ENCODE peak calls at places on chromosome 9, in seven cellular contexts. One of them, this sample, is unnamed.

GRCh38 chr9:69975681-69976080 is 68.0 kb upstream of the MAMDC2 start:
- DNase-seq in RWPE1: no peak
- DNase-seq in lower lobe of right lung: no peak
- DNase-seq in WTC11: no peak
- DNase-seq in fibroblast of lung: peak
- DNase-seq in bronchial epithelial cell: no peak
- DNase-seq in Panc1: no peak
- DNase-seq in this sample: no peak

GRCh38 chr9:135774794-135775525 is 73.0 kb downstream of the KCNT1 start:
- DNase-seq in bronchial epithelial cell: no peak
- DNase-seq in fibroblast of lung: no peak
- DNase-seq in Panc1: no peak
- DNase-seq in RWPE1: no peak
- DNase-seq in lower lobe of right lung: no peak
- DNase-seq in WTC11: no peak
- DNase-seq in this sample: no peak

GRCh38 chr9:15079989-15080388 is 169.8 kb upstream of the FREM1 start:
- DNase-seq in bronchial epithelial cell: no peak
- DNase-seq in Panc1: no peak
- DNase-seq in WTC11: no peak
- DNase-seq in RWPE1: no peak
- DNase-seq in lower lobe of right lung: no peak
- DNase-seq in fibroblast of lung: no peak
- DNase-seq in this sample: no peak

GRCh38 chr9:115035872-115036612 is 81.9 kb downstream of the TNC start:
- DNase-seq in fibroblast of lung: peak
- DNase-seq in lower lobe of right lung: no peak
- DNase-seq in WTC11: no peak
- DNase-seq in Panc1: no peak
- DNase-seq in bronchial epithelial cell: peak
- DNase-seq in RWPE1: peak
- DNase-seq in this sample: no peak

GRCh38 chr9:27990524-27990923 is 417.2 kb upstream of the C9orf72 start:
- DNase-seq in bronchial epithelial cell: no peak
- DNase-seq in fibroblast of lung: no peak
- DNase-seq in Panc1: no peak
- DNase-seq in WTC11: no peak
- DNase-seq in RWPE1: no peak
- DNase-seq in lower lobe of right lung: no peak
- DNase-seq in this sample: no peak

GRCh38 chr9:16138961-16139441 is 586.2 kb downstream of the CCDC171 start:
- DNase-seq in WTC11: no peak
- DNase-seq in lower lobe of right lung: no peak
- DNase-seq in Panc1: no peak
- DNase-seq in RWPE1: no peak
- DNase-seq in fibroblast of lung: peak
- DNase-seq in bronchial epithelial cell: no peak
- DNase-seq in this sample: no peak

GRCh38 chr9:87515588-87516221 is 18.0 kb downstream of the DAPK1 start:
- DNase-seq in lower lobe of right lung: no peak
- DNase-seq in WTC11: no peak
- DNase-seq in bronchial epithelial cell: no peak
- DNase-seq in fibroblast of lung: no peak
- DNase-seq in RWPE1: no peak
- DNase-seq in Panc1: no peak
- DNase-seq in this sample: no peak

GRCh38 chr9:89477395-89477794 is 20.5 kb downstream of the SEMA4D start:
- DNase-seq in lower lobe of right lung: no peak
- DNase-seq in Panc1: no peak
- DNase-seq in bronchial epithelial cell: no peak
- DNase-seq in RWPE1: no peak
- DNase-seq in fibroblast of lung: no peak
- DNase-seq in WTC11: no peak
- DNase-seq in this sample: no peak

GRCh38 chr9:111438576-111439235 is 45.5 kb downstream of the ECPAS start:
- DNase-seq in fibroblast of lung: peak
- DNase-seq in lower lobe of right lung: no peak
- DNase-seq in bronchial epithelial cell: no peak
- DNase-seq in WTC11: no peak
- DNase-seq in RWPE1: no peak
- DNase-seq in Panc1: no peak
- DNase-seq in this sample: no peak

GRCh38 chr9:84697494-84698114 is 28.1 kb downstream of the NTRK2 start:
- DNase-seq in RWPE1: peak
- DNase-seq in fibroblast of lung: peak
- DNase-seq in WTC11: peak
- DNase-seq in lower lobe of right lung: peak
- DNase-seq in Panc1: peak
- DNase-seq in bronchial epithelial cell: peak
- DNase-seq in this sample: peak
- TF ChIP-seq CTCF in RWPE1: peak
- TF ChIP-seq CTCF in fibroblast of lung: peak
- TF ChIP-seq CTCF in WTC11: peak
- TF ChIP-seq CTCF in lower lobe of right lung: peak
- TF ChIP-seq CTCF in Panc1: peak
- TF ChIP-seq CTCF in bronchial epithelial cell: peak
- TF ChIP-seq CTCF in this sample: peak

GRCh38 chr9:38332625-38333024 is 59.9 kb upstream of the ALDH1B1 start:
- DNase-seq in RWPE1: no peak
- DNase-seq in lower lobe of right lung: no peak
- DNase-seq in bronchial epithelial cell: no peak
- DNase-seq in Panc1: no peak
- DNase-seq in fibroblast of lung: no peak
- DNase-seq in WTC11: no peak
- DNase-seq in this sample: no peak
- TF ChIP-seq CTCF in RWPE1: no peak
- TF ChIP-seq CTCF in lower lobe of right lung: no peak
- TF ChIP-seq CTCF in bronchial epithelial cell: no peak
- TF ChIP-seq CTCF in Panc1: no peak
- TF ChIP-seq CTCF in fibroblast of lung: no peak
- TF ChIP-seq CTCF in WTC11: no peak
- TF ChIP-seq CTCF in this sample: no peak

DNA sequence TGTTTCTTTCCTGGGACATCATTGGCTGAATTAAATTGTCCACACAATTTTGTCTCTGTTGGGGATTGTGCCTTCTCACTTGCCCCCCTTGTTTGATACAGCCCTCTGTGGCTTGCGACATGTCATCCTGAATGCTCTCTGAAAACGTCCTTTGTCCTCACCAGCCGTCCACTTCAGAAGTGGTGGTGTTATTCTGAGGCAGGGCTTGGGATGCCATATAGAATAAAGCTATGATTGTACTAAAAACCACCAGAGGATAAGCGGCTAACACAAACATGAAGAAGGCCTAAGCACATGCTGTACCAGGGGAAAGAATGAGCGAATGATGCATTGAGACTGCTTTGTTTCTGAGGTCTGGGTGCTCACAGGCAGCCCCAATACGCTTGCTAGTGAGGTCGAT is 3.5 kb upstream of the SNX30 start:
- DNase-seq in bronchial epithelial cell: no peak
- DNase-seq in Panc1: no peak
- DNase-seq in RWPE1: no peak
- DNase-seq in fibroblast of lung: no peak
- DNase-seq in WTC11: no peak
- DNase-seq in lower lobe of right lung: no peak
- DNase-seq in this sample: no peak
- TF ChIP-seq CTCF in bronchial epithelial cell: no peak
- TF ChIP-seq CTCF in Panc1: no peak
- TF ChIP-seq CTCF in RWPE1: no peak
- TF ChIP-seq CTCF in fibroblast of lung: no peak
- TF ChIP-seq CTCF in WTC11: no peak
- TF ChIP-seq CTCF in lower lobe of right lung: no peak
- TF ChIP-seq CTCF in this sample: no peak

GRCh38 chr9:81682177-81682576 is 7.2 kb downstream of the TLE1 start:
- DNase-seq in WTC11: no peak
- DNase-seq in lower lobe of right lung: no peak
- DNase-seq in bronchial epithelial cell: no peak
- DNase-seq in Panc1: no peak
- DNase-seq in RWPE1: no peak
- DNase-seq in fibroblast of lung: no peak
- DNase-seq in this sample: no peak
- TF ChIP-seq CTCF in WTC11: no peak
- TF ChIP-seq CTCF in lower lobe of right lung: no peak
- TF ChIP-seq CTCF in bronchial epithelial cell: no peak
- TF ChIP-seq CTCF in Panc1: no peak
- TF ChIP-seq CTCF in RWPE1: no peak
- TF ChIP-seq CTCF in fibroblast of lung: no peak
- TF ChIP-seq CTCF in this sample: no peak

DNA sequence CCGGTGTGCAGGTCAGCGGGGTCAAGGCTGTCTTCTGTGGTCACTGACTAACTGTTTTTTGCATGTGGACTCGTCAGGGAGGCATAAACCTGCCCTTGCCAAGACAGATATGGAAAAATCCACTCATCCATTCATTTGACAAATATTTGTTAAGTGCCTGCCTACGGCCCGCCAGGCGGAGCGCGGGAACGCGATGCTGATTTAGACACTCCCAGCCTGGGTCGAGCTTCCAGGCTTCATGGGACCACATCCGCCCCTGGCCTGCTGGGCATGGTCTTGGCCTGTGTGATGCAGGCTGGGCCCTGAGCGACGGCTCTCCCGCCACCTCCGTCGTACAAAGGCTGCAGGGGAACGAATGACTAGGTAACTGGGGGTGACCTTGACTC is 18.1 kb downstream of the MYMK start:
- DNase-seq in lower lobe of right lung: no peak
- DNase-seq in Panc1: peak
- DNase-seq in fibroblast of lung: peak
- DNase-seq in RWPE1: peak
- DNase-seq in bronchial epithelial cell: no peak
- DNase-seq in WTC11: no peak
- DNase-seq in this sample: no peak
- TF ChIP-seq CTCF in lower lobe of right lung: no peak
- TF ChIP-seq CTCF in Panc1: no peak
- TF ChIP-seq CTCF in fibroblast of lung: peak
- TF ChIP-seq CTCF in RWPE1: no peak
- TF ChIP-seq CTCF in bronchial epithelial cell: no peak
- TF ChIP-seq CTCF in WTC11: no peak
- TF ChIP-seq CTCF in this sample: no peak

GRCh38 chr9:127918201-127919107 is 1.6 kb upstream of the ST6GALNAC4 start:
- DNase-seq in RWPE1: no peak
- DNase-seq in lower lobe of right lung: peak
- DNase-seq in fibroblast of lung: no peak
- DNase-seq in WTC11: peak
- DNase-seq in bronchial epithelial cell: no peak
- DNase-seq in Panc1: no peak
- DNase-seq in this sample: no peak

GRCh38 chr9:127915801-127916664 is 808 bp downstream of the ST6GALNAC4 start:
- DNase-seq in WTC11: no peak
- DNase-seq in fibroblast of lung: no peak
- DNase-seq in RWPE1: no peak
- DNase-seq in Panc1: no peak
- DNase-seq in bronchial epithelial cell: no peak
- DNase-seq in lower lobe of right lung: peak
- DNase-seq in this sample: no peak

GRCh38 chr9:127917603-127918002 is 762 bp upstream of the ST6GALNAC4 start:
- DNase-seq in Panc1: no peak
- DNase-seq in WTC11: no peak
- DNase-seq in fibroblast of lung: no peak
- DNase-seq in bronchial epithelial cell: no peak
- DNase-seq in lower lobe of right lung: peak
- DNase-seq in RWPE1: no peak
- DNase-seq in this sample: no peak

GRCh38 chr9:127915325-127915752 is 1.5 kb downstream of the ST6GALNAC4 start:
- DNase-seq in Panc1: no peak
- DNase-seq in lower lobe of right lung: no peak
- DNase-seq in WTC11: no peak
- DNase-seq in fibroblast of lung: no peak
- DNase-seq in RWPE1: no peak
- DNase-seq in bronchial epithelial cell: no peak
- DNase-seq in this sample: no peak

GRCh38 chr9:127916665-127917581 is at the start of gene ST6GALNAC4:
- DNase-seq in RWPE1: peak
- DNase-seq in Panc1: no peak
- DNase-seq in bronchial epithelial cell: no peak
- DNase-seq in fibroblast of lung: peak
- DNase-seq in WTC11: peak
- DNase-seq in lower lobe of right lung: peak
- DNase-seq in this sample: peak
- TF ChIP-seq CTCF in RWPE1: no peak
- TF ChIP-seq CTCF in Panc1: no peak
- TF ChIP-seq CTCF in bronchial epithelial cell: no peak
- TF ChIP-seq CTCF in fibroblast of lung: no peak
- TF ChIP-seq CTCF in WTC11: no peak
- TF ChIP-seq CTCF in lower lobe of right lung: no peak
- TF ChIP-seq CTCF in this sample: no peak

GRCh38 chr9:36211510-36211909 is 20.8 kb downstream of the CLTA start:
- DNase-seq in fibroblast of lung: no peak
- DNase-seq in Panc1: no peak
- DNase-seq in WTC11: no peak
- DNase-seq in bronchial epithelial cell: no peak
- DNase-seq in lower lobe of right lung: no peak
- DNase-seq in RWPE1: no peak
- DNase-seq in this sample: no peak

GRCh38 chr9:36210722-36211121 is 20.0 kb downstream of the CLTA start:
- DNase-seq in fibroblast of lung: no peak
- DNase-seq in Panc1: no peak
- DNase-seq in WTC11: no peak
- DNase-seq in RWPE1: no peak
- DNase-seq in bronchial epithelial cell: no peak
- DNase-seq in lower lobe of right lung: no peak
- DNase-seq in this sample: no peak

GRCh38 chr9:36213387-36213786 is 22.7 kb downstream of the CLTA start:
- DNase-seq in Panc1: no peak
- DNase-seq in fibroblast of lung: no peak
- DNase-seq in bronchial epithelial cell: no peak
- DNase-seq in WTC11: no peak
- DNase-seq in RWPE1: no peak
- DNase-seq in lower lobe of right lung: no peak
- DNase-seq in this sample: no peak

GRCh38 chr9:36214571-36214970 is 23.9 kb downstream of the CLTA start:
- DNase-seq in bronchial epithelial cell: no peak
- DNase-seq in RWPE1: no peak
- DNase-seq in lower lobe of right lung: no peak
- DNase-seq in fibroblast of lung: peak
- DNase-seq in Panc1: no peak
- DNase-seq in WTC11: no peak
- DNase-seq in this sample: no peak

DNA sequence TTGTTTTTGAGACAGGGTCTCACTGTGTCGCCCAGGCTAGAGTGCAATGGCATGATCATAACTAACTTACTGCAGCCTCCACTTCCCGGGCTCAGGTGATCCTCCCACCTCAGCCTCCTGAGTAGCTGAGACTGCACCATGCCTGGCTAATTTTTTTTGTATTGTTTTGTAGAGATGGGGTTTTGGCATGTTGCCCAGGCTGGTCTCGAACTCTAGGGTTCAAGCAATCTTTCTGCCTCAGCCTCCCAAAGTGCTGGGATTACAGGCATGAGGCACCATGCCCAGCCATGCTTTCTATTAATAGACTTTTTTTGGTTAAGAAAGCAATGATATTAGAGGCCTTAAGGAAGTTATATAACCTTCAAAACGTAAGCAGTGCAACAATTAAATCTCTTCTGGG is 23.3 kb downstream of the CLTA start:
- DNase-seq in lower lobe of right lung: no peak
- DNase-seq in bronchial epithelial cell: no peak
- DNase-seq in Panc1: no peak
- DNase-seq in fibroblast of lung: no peak
- DNase-seq in WTC11: no peak
- DNase-seq in RWPE1: no peak
- DNase-seq in this sample: no peak
- TF ChIP-seq CTCF in lower lobe of right lung: no peak
- TF ChIP-seq CTCF in bronchial epithelial cell: no peak
- TF ChIP-seq CTCF in Panc1: no peak
- TF ChIP-seq CTCF in fibroblast of lung: no peak
- TF ChIP-seq CTCF in WTC11: no peak
- TF ChIP-seq CTCF in RWPE1: no peak
- TF ChIP-seq CTCF in this sample: no peak

This sample was measured in progenitor cell of endocrine pancreas.